ENCODE peak calls at places on chromosomes 6 and 20, in eight cellular contexts. One of them, this sample, is unnamed.

GRCh38 chr6:9347608-9348007 is 912.3 kb upstream of the SLC35B3 start:
- DNase-seq in brain microvascular endothelial cell: no peak
- DNase-seq in WERI-Rb-1: no peak
- DNase-seq in prostate gland: no peak
- DNase-seq in GM13976: no peak
- DNase-seq in upper lobe of right lung: no peak
- DNase-seq in cardiac muscle cell: no peak
- DNase-seq in astrocyte of the spinal cord: no peak
- DNase-seq in this sample: no peak

GRCh38 chr20:52775786-52776185 is 196.4 kb upstream of the TSHZ2 start:
- DNase-seq in GM13976: no peak
- DNase-seq in WERI-Rb-1: no peak
- DNase-seq in astrocyte of the spinal cord: no peak
- DNase-seq in brain microvascular endothelial cell: no peak
- DNase-seq in upper lobe of right lung: no peak
- DNase-seq in cardiac muscle cell: no peak
- DNase-seq in prostate gland: no peak
- DNase-seq in this sample: no peak

GRCh38 chr6:17994019-17994418 is 6.6 kb upstream of the KIF13A start:
- DNase-seq in upper lobe of right lung: no peak
- DNase-seq in brain microvascular endothelial cell: no peak
- DNase-seq in prostate gland: no peak
- DNase-seq in WERI-Rb-1: no peak
- DNase-seq in astrocyte of the spinal cord: no peak
- DNase-seq in cardiac muscle cell: peak; percentile 55
- DNase-seq in GM13976: no peak
- DNase-seq in this sample: no peak

GRCh38 chr6:26159417-26160273 is 72.4 kb downstream of the HFE start:
- DNase-seq in WERI-Rb-1: no peak
- DNase-seq in astrocyte of the spinal cord: peak; percentile 42
- DNase-seq in brain microvascular endothelial cell: no peak
- DNase-seq in GM13976: no peak
- DNase-seq in prostate gland: no peak
- DNase-seq in upper lobe of right lung: no peak
- DNase-seq in cardiac muscle cell: peak; percentile 38
- DNase-seq in this sample: no peak

GRCh38 chr6:42693725-42694323 is 28.6 kb downstream of the PRPH2 start:
- DNase-seq in upper lobe of right lung: no peak
- DNase-seq in brain microvascular endothelial cell: no peak
- DNase-seq in GM13976: no peak
- DNase-seq in astrocyte of the spinal cord: no peak
- DNase-seq in prostate gland: no peak
- DNase-seq in cardiac muscle cell: no peak
- DNase-seq in WERI-Rb-1: no peak
- DNase-seq in this sample: no peak

GRCh38 chr6:780669-781068 is 87.7 kb upstream of the EXOC2 start:
- DNase-seq in GM13976: no peak
- DNase-seq in brain microvascular endothelial cell: no peak
- DNase-seq in astrocyte of the spinal cord: no peak
- DNase-seq in upper lobe of right lung: no peak
- DNase-seq in WERI-Rb-1: peak; percentile 76
- DNase-seq in cardiac muscle cell: no peak
- DNase-seq in prostate gland: no peak
- DNase-seq in this sample: no peak

GRCh38 chr20:53224851-53225250 is 252.7 kb downstream of the TSHZ2 start:
- DNase-seq in brain microvascular endothelial cell: no peak
- DNase-seq in upper lobe of right lung: no peak
- DNase-seq in astrocyte of the spinal cord: peak; percentile 12
- DNase-seq in cardiac muscle cell: peak; percentile 32
- DNase-seq in prostate gland: no peak
- DNase-seq in WERI-Rb-1: no peak
- DNase-seq in GM13976: no peak
- DNase-seq in this sample: no peak

GRCh38 chr6:73898599-73898998 is 202.6 kb downstream of the CD109 start:
- DNase-seq in astrocyte of the spinal cord: no peak
- DNase-seq in GM13976: no peak
- DNase-seq in WERI-Rb-1: no peak
- DNase-seq in cardiac muscle cell: peak; percentile 5
- DNase-seq in upper lobe of right lung: no peak
- DNase-seq in brain microvascular endothelial cell: no peak
- DNase-seq in prostate gland: no peak
- DNase-seq in this sample: no peak

GRCh38 chr20:48818481-48818987 is 9.3 kb downstream of the PREX1 start:
- DNase-seq in GM13976: peak; percentile 55
- DNase-seq in brain microvascular endothelial cell: no peak
- DNase-seq in upper lobe of right lung: no peak
- DNase-seq in cardiac muscle cell: no peak
- DNase-seq in prostate gland: no peak
- DNase-seq in astrocyte of the spinal cord: no peak
- DNase-seq in WERI-Rb-1: no peak
- DNase-seq in this sample: no peak

GRCh38 chr6:24910331-24910849 is 25.4 kb downstream of the RIPOR2 start:
- DNase-seq in upper lobe of right lung: peak; percentile 66
- DNase-seq in brain microvascular endothelial cell: no peak
- DNase-seq in WERI-Rb-1: no peak
- DNase-seq in astrocyte of the spinal cord: no peak
- DNase-seq in cardiac muscle cell: peak; percentile 33
- DNase-seq in prostate gland: peak; percentile 16
- DNase-seq in GM13976: peak; percentile 42
- DNase-seq in this sample: no peak

GRCh38 chr20:32004963-32005362 is 5.3 kb upstream of the CCM2L start:
- DNase-seq in astrocyte of the spinal cord: no peak
- DNase-seq in GM13976: no peak
- DNase-seq in brain microvascular endothelial cell: no peak
- DNase-seq in cardiac muscle cell: peak; percentile 46
- DNase-seq in prostate gland: no peak
- DNase-seq in upper lobe of right lung: no peak
- DNase-seq in WERI-Rb-1: no peak
- DNase-seq in this sample: no peak

GRCh38 chr20:25274481-25274880 is 26.6 kb downstream of the PYGB start:
- DNase-seq in cardiac muscle cell: no peak
- DNase-seq in prostate gland: no peak
- DNase-seq in brain microvascular endothelial cell: no peak
- DNase-seq in GM13976: no peak
- DNase-seq in astrocyte of the spinal cord: no peak
- DNase-seq in WERI-Rb-1: peak; percentile 4
- DNase-seq in upper lobe of right lung: peak; percentile 42
- DNase-seq in this sample: no peak

GRCh38 chr20:44279228-44279627 is 31.8 kb downstream of the FITM2 start:
- DNase-seq in GM13976: no peak
- DNase-seq in cardiac muscle cell: peak; percentile 62
- DNase-seq in brain microvascular endothelial cell: peak; percentile 87
- DNase-seq in upper lobe of right lung: no peak
- DNase-seq in astrocyte of the spinal cord: peak; percentile 80
- DNase-seq in WERI-Rb-1: no peak
- DNase-seq in prostate gland: no peak
- DNase-seq in this sample: no peak

GRCh38 chr6:43873806-43874714 is 104.0 kb downstream of the VEGFA start:
- DNase-seq in astrocyte of the spinal cord: no peak
- DNase-seq in GM13976: no peak
- DNase-seq in brain microvascular endothelial cell: no peak
- DNase-seq in upper lobe of right lung: no peak
- DNase-seq in prostate gland: peak; percentile 29
- DNase-seq in WERI-Rb-1: no peak
- DNase-seq in cardiac muscle cell: no peak
- DNase-seq in this sample: no peak

DNA sequence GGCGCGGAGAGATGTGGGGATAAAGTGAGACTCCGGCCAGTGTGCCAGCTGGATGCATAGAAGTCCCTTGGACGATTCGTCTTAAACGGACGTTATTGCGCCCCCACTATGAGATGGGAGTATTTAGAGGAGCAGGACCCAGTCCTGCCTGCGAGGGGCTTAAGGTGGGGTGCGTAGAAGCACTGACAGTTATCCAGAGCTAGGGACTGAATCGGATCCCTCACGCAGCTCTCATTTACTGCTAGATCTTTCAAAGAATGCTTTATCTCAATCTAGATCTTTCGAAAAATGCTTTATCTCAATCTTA is 648 bp downstream of the NT5E start:
- DNase-seq in prostate gland: no peak
- DNase-seq in WERI-Rb-1: no peak
- DNase-seq in brain microvascular endothelial cell: no peak
- DNase-seq in astrocyte of the spinal cord: no peak
- DNase-seq in upper lobe of right lung: no peak
- DNase-seq in GM13976: peak; percentile 45
- DNase-seq in cardiac muscle cell: no peak
- DNase-seq in this sample: no peak
- TF ChIP-seq CTCF in prostate gland: no peak
- TF ChIP-seq CTCF in WERI-Rb-1: no peak
- TF ChIP-seq CTCF in brain microvascular endothelial cell: peak; percentile 19
- TF ChIP-seq CTCF in astrocyte of the spinal cord: no peak
- TF ChIP-seq CTCF in upper lobe of right lung: no peak
- TF ChIP-seq CTCF in GM13976: no peak
- TF ChIP-seq CTCF in cardiac muscle cell: peak; percentile 8
- TF ChIP-seq CTCF in this sample: no peak

DNA sequence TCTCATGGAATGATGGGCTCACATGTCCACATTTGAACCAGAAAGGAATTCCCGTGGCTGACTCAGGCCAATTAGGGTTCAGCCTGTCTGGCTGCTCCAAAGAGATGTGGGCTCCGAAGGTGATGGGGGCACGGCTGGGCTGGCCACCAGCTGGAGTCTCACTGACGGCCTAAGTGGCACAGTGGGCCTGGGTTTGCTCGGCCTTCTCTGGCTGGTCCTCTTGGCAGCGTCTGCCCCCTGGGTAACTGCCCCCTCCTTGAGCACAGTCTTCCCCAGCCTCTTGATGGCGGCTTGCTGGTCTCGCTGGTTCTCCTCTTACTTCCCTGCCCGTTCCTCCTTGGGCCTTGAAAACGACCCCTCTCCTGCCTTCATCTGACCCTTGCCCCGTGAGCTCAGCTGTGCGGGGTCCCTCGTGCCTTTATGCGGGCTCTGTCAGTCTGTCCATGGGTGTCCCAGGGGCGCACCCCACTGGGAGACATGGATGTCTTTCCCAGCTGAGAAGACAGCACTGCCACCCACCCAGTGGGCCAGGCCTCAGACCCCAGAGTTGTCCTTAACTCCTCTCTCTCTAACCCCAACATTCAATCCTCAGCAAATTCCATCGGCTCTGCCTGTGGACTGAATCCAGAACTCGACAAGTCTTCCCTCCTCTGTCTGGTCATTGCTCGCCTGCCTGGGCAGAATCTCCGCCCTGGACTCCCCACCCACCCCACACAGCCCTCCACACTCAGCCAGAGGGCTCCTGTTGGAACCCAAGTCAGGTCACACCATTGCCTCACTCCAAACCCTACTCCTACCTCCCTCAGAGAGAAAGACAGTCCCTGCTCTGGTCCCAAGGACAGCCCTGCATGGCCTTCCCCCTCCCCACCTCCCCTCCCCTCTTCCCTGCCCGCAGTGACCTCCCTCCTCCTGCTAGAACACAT is 78.7 kb downstream of the CEBPB start:
- DNase-seq in GM13976: no peak
- DNase-seq in brain microvascular endothelial cell: no peak
- DNase-seq in prostate gland: no peak
- DNase-seq in upper lobe of right lung: no peak
- DNase-seq in WERI-Rb-1: no peak
- DNase-seq in astrocyte of the spinal cord: no peak
- DNase-seq in cardiac muscle cell: no peak
- DNase-seq in this sample: no peak
- TF ChIP-seq CTCF in GM13976: no peak
- TF ChIP-seq CTCF in brain microvascular endothelial cell: no peak
- TF ChIP-seq CTCF in prostate gland: no peak
- TF ChIP-seq CTCF in upper lobe of right lung: no peak
- TF ChIP-seq CTCF in WERI-Rb-1: no peak
- TF ChIP-seq CTCF in astrocyte of the spinal cord: no peak
- TF ChIP-seq CTCF in cardiac muscle cell: no peak
- TF ChIP-seq CTCF in this sample: no peak

DNA sequence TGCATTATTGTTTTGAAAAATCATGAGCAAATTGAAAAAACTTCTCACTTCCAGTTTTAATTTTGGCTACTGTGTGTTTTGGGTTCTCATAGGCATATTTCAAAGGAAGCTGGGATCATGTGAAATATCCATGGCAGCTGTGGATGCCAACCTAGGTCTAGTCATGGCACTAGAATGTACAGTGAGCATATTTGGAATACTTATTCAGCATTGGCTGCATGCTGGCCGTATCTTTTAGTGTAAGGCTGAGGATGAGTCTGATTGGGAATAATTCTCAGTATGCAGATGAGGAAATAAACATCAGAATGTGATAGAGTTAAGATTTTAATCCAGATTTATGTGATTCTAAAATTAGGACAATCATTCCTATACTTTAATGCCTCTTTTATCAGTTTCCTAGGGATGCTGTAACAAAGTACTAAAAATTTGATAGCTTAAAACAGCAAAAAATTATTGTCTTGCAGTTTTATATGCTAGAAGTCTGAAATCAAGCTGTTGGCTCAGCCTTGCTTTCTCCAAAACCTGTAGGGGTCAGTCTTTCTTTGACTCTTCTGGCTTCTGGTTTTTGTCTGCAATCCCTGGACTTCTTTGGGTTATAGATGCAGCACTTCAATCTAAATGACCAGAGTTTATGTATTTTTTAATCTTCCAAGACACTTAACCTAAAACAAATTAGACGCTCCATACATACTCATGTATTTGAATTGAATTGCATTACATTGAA is 37.7 kb upstream of the DEFB112 start:
- DNase-seq in brain microvascular endothelial cell: peak; percentile 44
- DNase-seq in cardiac muscle cell: no peak
- DNase-seq in prostate gland: no peak
- DNase-seq in upper lobe of right lung: no peak
- DNase-seq in astrocyte of the spinal cord: peak; percentile 49
- DNase-seq in WERI-Rb-1: no peak
- DNase-seq in GM13976: no peak
- DNase-seq in this sample: no peak
- TF ChIP-seq CTCF in brain microvascular endothelial cell: peak; percentile 20
- TF ChIP-seq CTCF in cardiac muscle cell: no peak
- TF ChIP-seq CTCF in prostate gland: no peak
- TF ChIP-seq CTCF in upper lobe of right lung: no peak
- TF ChIP-seq CTCF in astrocyte of the spinal cord: no peak
- TF ChIP-seq CTCF in WERI-Rb-1: peak; percentile 16
- TF ChIP-seq CTCF in GM13976: no peak
- TF ChIP-seq CTCF in this sample: no peak

GRCh38 chr6:30883476-30883742 is 910 bp upstream of the DDR1 start:
- DNase-seq in WERI-Rb-1: no peak
- DNase-seq in upper lobe of right lung: no peak
- DNase-seq in prostate gland: no peak
- DNase-seq in cardiac muscle cell: no peak
- DNase-seq in brain microvascular endothelial cell: no peak
- DNase-seq in astrocyte of the spinal cord: no peak
- DNase-seq in GM13976: no peak
- DNase-seq in this sample: no peak

GRCh38 chr6:30881392-30881986 is 2.8 kb upstream of the DDR1 start:
- DNase-seq in upper lobe of right lung: no peak
- DNase-seq in astrocyte of the spinal cord: no peak
- DNase-seq in WERI-Rb-1: no peak
- DNase-seq in prostate gland: no peak
- DNase-seq in GM13976: no peak
- DNase-seq in cardiac muscle cell: no peak
- DNase-seq in brain microvascular endothelial cell: no peak
- DNase-seq in this sample: no peak

GRCh38 chr6:30882764-30883475 is 1.4 kb upstream of the DDR1 start:
- DNase-seq in WERI-Rb-1: peak; percentile 91
- DNase-seq in brain microvascular endothelial cell: no peak
- DNase-seq in upper lobe of right lung: peak; percentile 91
- DNase-seq in cardiac muscle cell: no peak
- DNase-seq in GM13976: peak; percentile 78
- DNase-seq in prostate gland: peak; percentile 93
- DNase-seq in astrocyte of the spinal cord: no peak
- DNase-seq in this sample: no peak

GRCh38 chr6:30880563-30881252 is 3.6 kb upstream of the DDR1 start:
- DNase-seq in WERI-Rb-1: peak; percentile 68
- DNase-seq in upper lobe of right lung: no peak
- DNase-seq in prostate gland: no peak
- DNase-seq in astrocyte of the spinal cord: no peak
- DNase-seq in GM13976: peak; percentile 14
- DNase-seq in cardiac muscle cell: no peak
- DNase-seq in brain microvascular endothelial cell: no peak
- DNase-seq in this sample: no peak

GRCh38 chr6:30881987-30882763 is 2.1 kb upstream of the DDR1 start:
- DNase-seq in astrocyte of the spinal cord: peak; percentile 60
- DNase-seq in cardiac muscle cell: peak; percentile 48
- DNase-seq in brain microvascular endothelial cell: peak; percentile 15
- DNase-seq in upper lobe of right lung: no peak
- DNase-seq in WERI-Rb-1: peak; percentile 78
- DNase-seq in prostate gland: peak; percentile 36
- DNase-seq in GM13976: peak; percentile 21
- DNase-seq in this sample: no peak
- TF ChIP-seq CTCF in astrocyte of the spinal cord: no peak
- TF ChIP-seq CTCF in cardiac muscle cell: no peak
- TF ChIP-seq CTCF in brain microvascular endothelial cell: no peak
- TF ChIP-seq CTCF in upper lobe of right lung: no peak
- TF ChIP-seq CTCF in WERI-Rb-1: no peak
- TF ChIP-seq CTCF in prostate gland: no peak
- TF ChIP-seq CTCF in GM13976: no peak
- TF ChIP-seq CTCF in this sample: no peak